ENCODE peak calls at places on chromosomes 7 and 10, in ten cellular contexts. G is foreskin keratinocyte; E is NCI-H1092 treated with DMSO at 0.1 percent for 48 hours; M is Right ventricle myocardium inferior; W is T-cell; P is Caki2; N is globus pallidus; T is central memory CD8-positive, alpha-beta T cell; Q is hypothalamus; X is aorta. A is an unnamed sample.

GRCh38 chr7:99033765-99034164 is 110.1 kb downstream of the SMURF1 start:
- DNase-seq in P (no peak), Q (no peak), T (no peak), G (no peak), M (no peak), X (peak), E (no peak), W (no peak), N (no peak), A (no peak)

GRCh38 chr10:71708301-71708703 is 11.3 kb downstream of the C10orf105 start:
- DNase-seq in N (peak), Q (peak), E (no peak), M (peak), G (no peak), W (peak), P (no peak), X (no peak), T (peak), A (no peak)

GRCh38 chr7:24717247-24717622 is 40.0 kb downstream of the GSDME start:
- DNase-seq in W (no peak), E (no peak), N (no peak), X (no peak), T (peak), Q (no peak), M (no peak), G (no peak), P (no peak), A (no peak)

GRCh38 chr7:144384071-144384470 is 19.4 kb downstream of the NOBOX start:
- DNase-seq in Q (no peak), E (no peak), T (no peak), W (no peak), X (no peak), G (peak), P (peak), N (no peak), M (no peak), A (no peak)

GRCh38 chr7:50266893-50267386 is 37.6 kb upstream of the IKZF1 start:
- DNase-seq in G (no peak), Q (no peak), N (no peak), E (no peak), M (no peak), X (no peak), W (peak), P (no peak), T (peak), A (no peak)

GRCh38 chr7:132122901-132123300 is 453.4 kb downstream of the PLXNA4 start:
- DNase-seq in Q (no peak), W (no peak), G (no peak), T (no peak), N (no peak), E (no peak), P (no peak), X (no peak), M (no peak), A (no peak)

GRCh38 chr7:98105942-98106544 is 619 bp upstream of the LMTK2 start:
- DNase-seq in E (peak), T (no peak), X (no peak), M (no peak), P (no peak), W (no peak), G (peak), N (no peak), Q (no peak), A (no peak)

GRCh38 chr10:116385994-116386809 is 41.4 kb upstream of the PNLIPRP3 start:
- DNase-seq in X (no peak), N (peak), M (no peak), E (peak), Q (no peak), W (no peak), T (no peak), G (peak), P (peak), A (no peak)

GRCh38 chr7:150901160-150902035 is 49.1 kb downstream of the AOC1 start:
- DNase-seq in G (peak), W (no peak), Q (peak), T (no peak), M (no peak), P (no peak), N (peak), X (no peak), E (peak), A (no peak)

GRCh38 chr7:137462074-137462715 is 118.7 kb upstream of the PTN start:
- DNase-seq in X (no peak), W (no peak), P (no peak), N (no peak), M (no peak), T (no peak), Q (no peak), G (peak), E (no peak), A (no peak)

GRCh38 chr7:149670288-149670687 is 103.1 kb downstream of the ZNF467 start:
- DNase-seq in X (no peak), P (no peak), M (no peak), E (peak), W (no peak), N (peak), G (no peak), Q (peak), T (no peak), A (peak)

GRCh38 chr10:103711351-103711994 is 143.9 kb downstream of the SH3PXD2A start:
- DNase-seq in Q (no peak), G (no peak), P (no peak), N (no peak), E (no peak), M (no peak), W (no peak), X (no peak), T (no peak), A (no peak)

GRCh38 chr7:140923358-140924006 is 1.2 kb downstream of the BRAF start:
- DNase-seq in X (no peak), P (peak), M (no peak), G (no peak), T (no peak), W (no peak), Q (peak), E (peak), N (peak), A (no peak)

GRCh38 chr10:70742537-70743429 is 42.4 kb downstream of the TBATA start:
- DNase-seq in P (no peak), T (no peak), G (no peak), X (peak), Q (peak), W (no peak), E (no peak), N (peak), M (no peak), A (no peak)

GRCh38 chr10:13425397-13425796 is 77.3 kb upstream of the SEPHS1 start:
- DNase-seq in T (no peak), E (no peak), P (no peak), Q (no peak), X (no peak), W (no peak), M (no peak), G (no peak), N (no peak), A (no peak)

GRCh38 chr7:7201583-7202374 is 19.4 kb downstream of the C1GALT1 start:
- DNase-seq in P (no peak), T (peak), E (no peak), X (no peak), M (no peak), W (peak), Q (no peak), N (no peak), G (peak), A (peak)

GRCh38 chr10:25972631-25973030 is 38.6 kb downstream of the MYO3A start:
- DNase-seq in W (no peak), T (no peak), N (no peak), P (no peak), M (no peak), Q (no peak), G (no peak), X (no peak), E (no peak), A (no peak)

A was measured in DMS153.